ENCODE peak calls at places on chromosomes 3 and 15, in seven cellular contexts. Y is fibroblast of the aortic adventitia, G is left ventricle myocardium inferior, V is NB4, M is epithelial cell of proximal tubule, X is fibroblast of villous mesenchyme, Z is AG04449. A is an unnamed sample.

GRCh38 chr15:45429974-45430792 is 51.8 kb upstream of the GATM start:
- DNase-seq in M (no peak), V (peak), X (peak), Y (peak), Z (no peak), G (peak), A (peak)

GRCh38 chr15:63504979-63505841 is 817 bp downstream of the USP3 start:
- DNase-seq in M (no peak), Z (no peak), X (peak), Y (peak), V (peak), G (peak), A (peak)

GRCh38 chr3:150384517-150385212 is 23.4 kb upstream of the TSC22D2 start:
- DNase-seq in M (no peak), V (peak), Z (no peak), G (no peak), Y (no peak), X (peak), A (peak)

GRCh38 chr3:36729204-36730056 is 34.9 kb downstream of the DCLK3 start:
- DNase-seq in Y (peak), M (peak), X (peak), V (peak), Z (peak), G (no peak), A (peak)

GRCh38 chr3:106372293-106372648 is 503.5 kb upstream of the CBLB start:
- DNase-seq in Z (no peak), Y (no peak), M (no peak), G (no peak), X (no peak), V (no peak), A (no peak)

GRCh38 chr15:20353966-20354883 is 187.4 kb downstream of the GOLGA6L6 start:
- DNase-seq in M (no peak), X (no peak), Y (no peak), V (no peak), Z (no peak), G (no peak), A (no peak)

GRCh38 chr3:88618121-88618645 is 468.4 kb downstream of the C3orf38 start:
- DNase-seq in Y (no peak), X (no peak), M (no peak), G (no peak), Z (no peak), V (no peak), A (no peak)

GRCh38 chr3:15263120-15263519 is 57.1 kb downstream of the CAPN7 start:
- DNase-seq in Y (no peak), M (no peak), X (no peak), V (no peak), G (no peak), Z (no peak), A (no peak)

GRCh38 chr3:146125946-146126345 is 35.0 kb downstream of the PLOD2 start:
- DNase-seq in X (peak), M (peak), V (no peak), G (no peak), Y (peak), Z (peak), A (peak)

GRCh38 chr15:50653156-50653743 is 33.3 kb downstream of the TRPM7 start:
- DNase-seq in Z (no peak), G (no peak), M (no peak), V (no peak), X (no peak), Y (peak), A (no peak)

GRCh38 chr3:122758877-122759670 is 34.6 kb downstream of the HSPBAP1 start:
- DNase-seq in V (peak), G (no peak), M (no peak), Z (no peak), Y (no peak), X (peak), A (peak)

GRCh38 chr3:42823351-42823750 is 14.1 kb downstream of the ACKR2 start:
- DNase-seq in V (no peak), Y (peak), G (no peak), Z (no peak), M (no peak), X (no peak), A (no peak)

GRCh38 chr3:196080517-196080841 is 1.4 kb downstream of the TFRC start:
- DNase-seq in M (no peak), Z (no peak), X (no peak), Y (no peak), V (no peak), G (no peak), A (no peak)
- H3K4me3 ChIP-seq in M (peak), Z (peak), X (peak), Y (peak), V (peak), G (peak), A (peak)

GRCh38 chr15:52557242-52557641 is 11.6 kb downstream of the ARPP19 start:
- DNase-seq in Z (no peak), G (no peak), Y (peak), M (no peak), V (no peak), X (no peak), A (peak)

GRCh38 chr15:52559583-52559982 is 9.2 kb downstream of the ARPP19 start:
- DNase-seq in X (peak), Z (no peak), Y (peak), M (no peak), G (no peak), V (no peak), A (peak)

GRCh38 chr15:52559022-52559421 is 9.8 kb downstream of the ARPP19 start:
- DNase-seq in Z (no peak), G (no peak), V (no peak), Y (no peak), M (no peak), X (no peak), A (no peak)

GRCh38 chr15:52556524-52556923 is 12.3 kb downstream of the ARPP19 start:
- DNase-seq in X (no peak), V (no peak), Z (no peak), M (no peak), G (no peak), Y (no peak), A (no peak)

DNA sequence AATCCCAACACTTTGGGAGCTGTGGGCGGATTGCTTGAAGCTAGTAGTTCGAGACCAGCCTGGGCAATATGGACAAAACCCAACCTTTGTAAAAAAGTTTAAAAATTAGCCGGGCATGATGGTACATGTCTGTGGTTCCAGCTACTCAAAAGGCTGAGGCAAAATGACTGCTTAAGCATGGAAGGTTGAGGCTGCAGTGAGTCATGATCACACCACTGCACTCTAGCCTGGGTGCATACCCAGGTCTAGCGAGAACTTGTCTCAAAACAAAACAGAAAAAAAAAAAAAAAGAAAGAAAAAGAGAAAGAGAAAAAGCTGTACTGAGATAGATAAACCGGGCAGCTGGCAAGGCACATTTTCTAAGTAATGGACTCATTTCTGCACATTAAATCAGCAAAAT is 10.6 kb downstream of the ARPP19 start:
- DNase-seq in Y (peak), V (peak), M (peak), Z (no peak), G (no peak), X (peak), A (peak)
- H3K4me3 ChIP-seq in Y (no peak), V (no peak), M (peak), Z (no peak), G (no peak), X (no peak), A (no peak)

GRCh38 chr3:64490180-64490579 is 197.6 kb downstream of the ADAMTS9 start:
- DNase-seq in Z (no peak), V (no peak), X (no peak), M (no peak), Y (no peak), G (no peak), A (no peak)

GRCh38 chr3:64488938-64489337 is 198.9 kb downstream of the ADAMTS9 start:
- DNase-seq in M (no peak), V (no peak), X (no peak), Y (no peak), Z (no peak), G (no peak), A (no peak)

GRCh38 chr3:64493149-64493548 is 194.7 kb downstream of the ADAMTS9 start:
- DNase-seq in X (no peak), Y (no peak), V (no peak), G (no peak), M (no peak), Z (no peak), A (no peak)

GRCh38 chr3:64491843-64492242 is 196.0 kb downstream of the ADAMTS9 start:
- DNase-seq in Z (no peak), Y (no peak), G (no peak), V (no peak), X (no peak), M (no peak), A (no peak)

DNA sequence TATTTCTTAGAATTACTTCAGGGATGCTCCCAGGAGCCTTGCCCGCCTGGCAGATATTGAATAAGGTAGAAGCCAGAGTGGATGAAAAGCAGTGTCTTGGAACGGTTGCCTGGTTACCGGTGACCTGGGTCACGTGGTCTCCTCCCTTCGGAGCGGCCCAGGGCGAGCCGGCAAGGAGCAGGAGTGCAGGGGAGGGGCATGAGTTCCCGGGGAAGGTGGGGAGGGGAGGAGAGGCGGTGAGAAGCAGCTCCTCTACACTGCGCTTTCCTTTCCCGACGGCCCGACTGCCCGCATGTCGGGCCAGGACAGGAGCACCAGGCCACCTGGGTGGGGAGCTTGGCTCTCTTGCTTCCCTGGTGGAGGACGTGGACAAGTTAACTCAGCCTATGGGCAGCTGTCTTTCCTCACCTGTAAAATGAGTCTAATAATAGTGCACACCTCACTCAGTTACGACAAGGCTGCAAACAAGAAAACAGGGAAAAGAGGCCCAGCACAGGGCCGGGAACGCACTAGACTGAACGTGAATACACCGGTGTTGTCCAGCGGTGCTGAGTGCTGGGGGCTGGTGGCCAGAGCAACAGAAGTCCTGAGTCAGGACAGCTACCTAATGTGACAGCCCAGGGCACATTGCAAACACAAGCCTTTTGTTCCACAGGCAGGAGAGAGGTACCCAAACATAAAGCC is 198.3 kb downstream of the ADAMTS9 start:
- DNase-seq in Y (no peak), V (no peak), X (no peak), G (no peak), M (no peak), Z (no peak), A (peak)
- H3K4me3 ChIP-seq in Y (no peak), V (no peak), X (no peak), G (peak), M (peak), Z (no peak), A (no peak)

DNA sequence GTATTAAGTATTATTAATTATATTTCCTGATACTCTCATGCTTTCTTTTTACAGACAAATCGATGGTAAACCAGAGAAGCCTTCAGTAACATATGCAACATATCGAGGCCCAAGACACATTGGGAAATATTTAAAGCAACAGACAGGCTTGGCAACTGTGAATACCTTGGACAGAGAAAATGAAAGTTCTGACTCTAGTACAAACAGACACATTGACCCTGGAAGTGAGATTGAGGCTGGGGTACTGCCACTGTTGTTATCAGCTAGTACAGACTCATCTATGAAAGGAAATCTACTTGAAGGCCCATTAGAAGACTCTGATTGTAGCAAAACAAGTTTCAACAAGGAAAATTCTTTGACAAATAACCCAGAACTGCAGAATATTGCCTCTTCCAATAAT is 50.0 kb downstream of the CRYBG3 start:
- DNase-seq in Z (no peak), V (no peak), X (peak), M (no peak), Y (peak), G (no peak), A (peak)
- H3K4me3 ChIP-seq in Z (peak), V (no peak), X (no peak), M (no peak), Y (no peak), G (no peak), A (no peak)

GRCh38 chr15:85582719-85583089 is 202.3 kb downstream of the AKAP13 start:
- DNase-seq in V (no peak), Z (no peak), X (peak), M (no peak), G (peak), Y (peak), A (peak)

GRCh38 chr15:85583404-85584390 is 203.3 kb downstream of the AKAP13 start:
- DNase-seq in X (no peak), Z (no peak), Y (peak), V (no peak), G (peak), M (no peak), A (peak)

GRCh38 chr15:85580914-85581313 is 200.5 kb downstream of the AKAP13 start:
- DNase-seq in Y (no peak), G (no peak), M (no peak), V (no peak), X (no peak), Z (no peak), A (peak)

GRCh38 chr15:85581495-85581894 is 201.1 kb downstream of the AKAP13 start:
- DNase-seq in G (peak), M (no peak), V (no peak), Y (no peak), Z (no peak), X (no peak), A (peak)

DNA sequence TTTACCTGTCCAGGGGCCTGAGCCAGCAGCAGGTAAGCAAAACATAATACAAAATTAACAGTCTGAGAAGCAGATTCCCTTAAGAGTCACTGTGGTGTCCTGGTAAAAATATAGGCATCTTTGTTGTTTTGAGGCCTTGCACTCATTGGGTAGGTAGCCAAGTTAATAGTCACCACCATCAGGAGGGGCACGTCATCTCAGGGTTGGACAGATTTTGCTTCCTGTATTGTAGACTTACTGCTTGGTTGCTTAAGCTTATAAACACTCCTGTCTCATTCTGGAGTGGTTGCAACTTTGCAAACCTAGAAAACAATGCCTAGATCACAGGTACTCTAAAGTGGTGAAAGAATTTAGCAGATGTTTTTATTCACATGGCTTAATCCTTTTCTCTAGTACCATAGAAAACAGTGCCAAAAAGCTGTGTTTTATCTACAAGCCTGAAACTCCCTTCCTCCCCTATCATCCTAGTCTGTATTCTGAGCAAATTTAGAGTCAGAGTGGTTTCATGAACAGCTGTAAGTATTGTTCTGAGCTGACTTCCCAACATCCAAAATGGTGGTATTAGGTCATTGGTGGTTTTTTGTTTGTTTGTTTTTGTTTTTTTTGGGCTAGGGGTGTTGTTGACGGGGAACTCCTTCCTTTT is 201.8 kb downstream of the AKAP13 start:
- DNase-seq in G (no peak), X (peak), V (no peak), M (no peak), Y (peak), Z (no peak), A (peak)
- H3K4me3 ChIP-seq in G (peak), X (peak), V (no peak), M (peak), Y (no peak), Z (no peak), A (no peak)

GRCh38 chr3:157251685-157252084 is 91.7 kb upstream of the CCNL1 start:
- DNase-seq in V (no peak), M (no peak), Y (no peak), X (no peak), Z (no peak), G (no peak), A (no peak)

GRCh38 chr3:157247391-157247790 is 87.4 kb upstream of the CCNL1 start:
- DNase-seq in Z (no peak), Y (no peak), X (no peak), G (no peak), V (peak), M (no peak), A (peak)

GRCh38 chr3:157242836-157243235 is 82.9 kb upstream of the CCNL1 start:
- DNase-seq in M (no peak), G (no peak), Z (no peak), V (no peak), X (no peak), Y (no peak), A (no peak)

DNA sequence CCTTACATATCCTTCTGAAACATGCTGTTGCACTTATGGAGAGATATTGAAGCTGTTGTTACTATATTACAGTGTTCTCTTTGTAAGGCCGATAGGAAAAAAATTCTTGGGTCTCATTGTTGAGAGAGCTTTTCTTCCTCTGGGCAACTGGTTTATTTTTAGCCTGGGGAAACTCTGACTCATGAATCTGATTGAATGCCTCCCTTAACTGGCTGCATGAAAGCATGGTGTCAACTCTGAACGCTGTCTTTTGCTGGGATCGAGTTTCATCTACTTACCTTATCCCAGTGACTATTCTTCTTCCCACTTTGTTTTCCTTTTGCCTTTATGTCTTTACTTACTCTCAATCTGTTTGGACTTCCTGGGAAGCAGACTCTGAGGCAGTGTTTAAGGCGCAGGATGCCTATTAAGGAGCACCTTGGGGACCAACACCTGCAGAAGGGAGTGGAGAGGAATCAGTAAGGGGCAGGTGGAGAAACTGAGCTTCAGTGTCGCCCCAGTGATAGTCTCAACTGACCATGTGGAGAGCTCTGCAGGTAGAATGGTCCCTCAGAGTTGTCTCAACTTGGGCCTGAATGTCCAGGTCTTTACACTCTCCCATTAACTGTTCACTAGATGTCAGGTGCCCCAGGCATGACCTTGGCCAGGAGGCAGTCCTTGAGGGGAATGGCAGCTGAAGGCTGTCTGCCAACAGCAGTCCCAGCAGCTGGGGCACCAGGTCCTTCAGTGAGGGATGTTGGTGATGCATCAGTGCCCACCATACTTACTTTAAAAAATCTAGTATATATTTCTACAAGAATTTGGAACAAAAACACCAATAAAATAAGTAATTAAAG is 88.9 kb upstream of the CCNL1 start:
- DNase-seq in Y (peak), Z (peak), X (peak), G (peak), M (peak), V (peak), A (peak)
- H3K4me3 ChIP-seq in Y (no peak), Z (no peak), X (no peak), G (peak), M (no peak), V (no peak), A (no peak)

A was measured in cardiac fibroblast.